ENCODE peak calls at places on chromosomes 1 and 21, in ten cellular contexts. S, X, H, R, W, O, Q, J, N and P are unnamed samples.

GRCh38 chr1:232983817-232984567 is 33.6 kb downstream of the NTPCR start:
- DNase-seq in X (no peak), W (no peak), Q (no peak), H (no peak), S (no peak), J (no peak), O (no peak), N (no peak), R (no peak), P (no peak)

GRCh38 chr1:197911172-197911856 is 5.9 kb upstream of the LHX9 start:
- DNase-seq in O (peak; percentile 57), N (peak; percentile 14), X (no peak), W (no peak), Q (no peak), R (no peak), J (peak; percentile 42), S (peak; percentile 76), H (no peak), P (no peak)

GRCh38 chr21:34567574-34567973 is 47.3 kb downstream of the RCAN1 start:
- DNase-seq in S (no peak), H (no peak), J (no peak), R (peak; percentile 71), Q (no peak), W (no peak), N (no peak), O (no peak), X (no peak), P (no peak)

GRCh38 chr1:224502459-224503160 is 68.0 kb upstream of the WDR26 start:
- DNase-seq in H (peak; percentile 68), O (no peak), J (no peak), X (no peak), S (no peak), Q (no peak), R (no peak), N (peak; percentile 59), W (no peak), P (no peak)

GRCh38 chr1:102776074-102776473 is 332.2 kb downstream of the COL11A1 start:
- DNase-seq in Q (no peak), W (no peak), S (peak; percentile 63), H (no peak), O (no peak), N (no peak), R (peak; percentile 9), X (no peak), J (no peak), P (no peak)

GRCh38 chr1:119816407-119816806 is 5.1 kb upstream of the REG4 start:
- DNase-seq in S (no peak), Q (peak; percentile 45), X (no peak), N (peak; percentile 75), R (no peak), O (no peak), W (no peak), J (no peak), H (no peak), P (no peak)

GRCh38 chr1:23166854-23167253 is 1.8 kb downstream of the LUZP1 start:
- DNase-seq in Q (no peak), J (no peak), N (peak; percentile 22), S (no peak), X (no peak), H (no peak), W (no peak), O (no peak), R (no peak), P (no peak)

GRCh38 chr1:174700775-174701174 is 253.0 kb downstream of the GPR52 start:
- DNase-seq in N (no peak), W (no peak), O (no peak), Q (no peak), H (no peak), S (no peak), X (no peak), J (no peak), R (no peak), P (no peak)

GRCh38 chr21:27070881-27071670 is 104.2 kb upstream of the ADAMTS5 start:
- DNase-seq in Q (no peak), X (no peak), J (no peak), R (no peak), O (no peak), S (no peak), H (no peak), N (no peak), W (no peak), P (no peak)

GRCh38 chr21:27077501-27077900 is 110.6 kb upstream of the ADAMTS5 start:
- DNase-seq in W (no peak), H (no peak), N (peak; percentile 59), O (no peak), R (no peak), J (no peak), X (no peak), Q (no peak), S (no peak), P (no peak)

GRCh38 chr21:27079807-27080206 is 112.9 kb upstream of the ADAMTS5 start:
- DNase-seq in S (no peak), H (no peak), X (no peak), J (no peak), O (no peak), R (no peak), N (peak; percentile 1), Q (no peak), W (no peak), P (no peak)

DNA sequence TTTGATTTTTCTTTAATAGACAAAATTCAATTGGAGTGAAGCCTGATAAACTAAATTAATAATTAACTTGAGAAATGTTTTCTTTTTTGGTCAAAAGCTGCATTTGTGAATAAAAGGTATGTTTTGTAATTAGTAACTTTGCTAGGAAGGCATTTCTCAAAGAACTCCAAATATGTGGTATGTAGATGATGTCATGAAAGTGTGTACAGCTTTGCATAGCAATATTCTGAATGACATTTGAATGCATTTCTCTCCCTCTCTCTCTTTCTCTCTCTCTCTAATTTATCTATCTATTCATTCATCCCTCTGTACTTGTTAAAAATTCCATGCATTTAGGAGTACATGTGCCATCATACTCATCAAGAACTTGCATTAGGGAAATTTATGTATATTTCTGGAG is 109.1 kb upstream of the ADAMTS5 start:
- DNase-seq in W (no peak), J (no peak), Q (no peak), N (no peak), O (no peak), X (no peak), H (no peak), S (no peak), R (no peak), P (no peak)
- H3K9me3 ChIP-seq in W (no peaks in the 10 kb centered on the region), J (no peaks in the 10 kb centered on the region), Q (no peaks in the 10 kb centered on the region), N (no peaks in the 10 kb centered on the region), O (no peaks in the 10 kb centered on the region), X (no peaks in the 10 kb centered on the region), H (no peaks in the 10 kb centered on the region), S (no peaks in the 10 kb centered on the region), R (no peaks in the 10 kb centered on the region), P (no peaks in the 10 kb centered on the region)

GRCh38 chr21:30616125-30616524 is at the start of gene KRTAP20-1:
- DNase-seq in W (no peak), N (no peak), R (no peak), S (no peak), J (no peak), X (no peak), O (no peak), Q (no peak), H (no peak), P (no peak)

GRCh38 chr21:30613836-30614235 is at the start of gene KRTAP6-1:
- DNase-seq in J (no peak), W (no peak), O (no peak), X (no peak), R (no peak), Q (no peak), S (no peak), H (no peak), N (no peak), P (no peak)

GRCh38 chr21:30612132-30612531 is 1.6 kb downstream of the KRTAP6-1 start:
- DNase-seq in W (no peak), J (no peak), X (no peak), N (no peak), H (no peak), S (no peak), O (no peak), R (no peak), Q (no peak), P (no peak)

GRCh38 chr21:30620080-30620479 is 347 bp upstream of the KRTAP20-4 start:
- DNase-seq in R (no peak), N (no peak), X (no peak), O (no peak), W (no peak), Q (no peak), S (no peak), H (no peak), J (no peak), P (no peak)

GRCh38 chr21:30615199-30615598 is 1.0 kb upstream of the KRTAP20-1 start:
- DNase-seq in Q (no peak), X (no peak), H (no peak), R (no peak), W (no peak), O (no peak), S (no peak), J (no peak), N (no peak), P (no peak)
- H3K9me3 ChIP-seq in Q (no peaks in the 10 kb centered on the region), X (peaks cover 7% of the 10 kb centered on the region), H (no peaks in the 10 kb centered on the region), R (no peaks in the 10 kb centered on the region), W (no peaks in the 10 kb centered on the region), O (no peaks in the 10 kb centered on the region), S (no peaks in the 10 kb centered on the region), J (no peaks in the 10 kb centered on the region), N (no peaks in the 10 kb centered on the region), P (peaks cover 2% of the 10 kb centered on the region)

GRCh38 chr1:152148051-152148450 is 11.0 kb downstream of the RPTN start:
- DNase-seq in X (no peak), R (no peak), H (no peak), J (no peak), S (no peak), W (no peak), O (no peak), Q (no peak), N (no peak), P (no peak)

GRCh38 chr1:152141971-152142584 is 16.9 kb downstream of the RPTN start:
- DNase-seq in H (peak; percentile 79), S (peak; percentile 36), R (no peak), W (peak; percentile 36), J (peak; percentile 36), N (peak; percentile 73), Q (peak; percentile 54), X (peak; percentile 20), O (no peak), P (peak; percentile 40)

GRCh38 chr1:152148991-152149390 is 10.0 kb downstream of the RPTN start:
- DNase-seq in N (no peak), R (no peak), S (no peak), J (no peak), Q (peak; percentile 44), X (no peak), H (no peak), O (no peak), W (no peak), P (no peak)

GRCh38 chr1:152143147-152143845 is 15.7 kb downstream of the RPTN start:
- DNase-seq in J (no peak), R (no peak), N (no peak), S (no peak), Q (no peak), W (no peak), H (no peak), O (no peak), X (no peak), P (no peak)

DNA sequence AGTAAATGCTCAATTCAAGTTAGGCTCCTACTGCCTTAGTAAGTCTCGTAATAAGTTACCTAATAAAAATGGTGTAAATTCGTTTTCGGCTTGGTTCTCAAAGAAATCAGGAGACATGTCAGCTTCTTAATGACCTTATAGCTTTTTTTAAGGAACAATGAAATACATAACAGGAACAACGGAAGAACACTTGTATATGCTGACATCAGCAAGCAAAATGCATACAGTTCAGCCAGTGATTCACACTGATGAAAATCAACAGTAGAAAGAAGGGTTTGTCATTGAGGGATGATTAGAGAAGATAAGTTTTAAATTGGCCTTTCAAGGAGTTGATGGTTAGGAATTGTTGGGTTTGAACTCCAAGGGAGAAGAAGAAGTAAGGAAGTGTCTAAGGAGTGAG is 13.2 kb downstream of the RPTN start:
- DNase-seq in S (no peak), R (no peak), H (no peak), Q (no peak), W (no peak), O (no peak), J (no peak), N (no peak), X (no peak), P (no peak)
- H3K9me3 ChIP-seq in S (peaks cover 45% of the 10 kb centered on the region), R (no peaks in the 10 kb centered on the region), H (no peaks in the 10 kb centered on the region), Q (no peaks in the 10 kb centered on the region), W (peaks cover 25% of the 10 kb centered on the region), O (peaks cover 4% of the 10 kb centered on the region), J (no peaks in the 10 kb centered on the region), N (no peaks in the 10 kb centered on the region), X (peaks cover 24% of the 10 kb centered on the region), P (peaks cover 18% of the 10 kb centered on the region)

DNA sequence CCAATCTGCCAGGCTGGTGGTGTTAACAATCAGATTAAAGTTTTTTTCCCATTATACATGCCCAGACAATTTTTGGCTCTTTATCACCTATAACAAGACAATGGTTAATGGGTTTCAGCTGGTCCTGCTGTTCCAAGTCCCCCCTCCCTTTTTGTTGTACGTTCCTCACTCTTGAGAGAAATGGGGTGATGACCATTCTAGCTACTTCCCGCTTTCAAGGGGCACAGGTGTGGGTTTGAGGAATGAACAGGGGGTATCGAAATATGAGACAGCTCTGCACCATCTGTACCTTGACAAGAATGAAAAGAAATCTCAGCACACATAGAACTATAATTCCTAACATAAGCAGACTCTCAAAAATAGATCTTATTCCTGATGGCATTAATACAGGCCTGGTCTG is 326.8 kb downstream of the PTPRU start:
- DNase-seq in J (no peak), Q (no peak), R (no peak), O (no peak), H (no peak), S (no peak), X (no peak), N (peak; percentile 14), W (no peak), P (no peak)
- H3K9me3 ChIP-seq in J (no peaks in the 10 kb centered on the region), Q (no peaks in the 10 kb centered on the region), R (no peaks in the 10 kb centered on the region), O (peaks cover 24% of the 10 kb centered on the region), H (no peaks in the 10 kb centered on the region), S (peaks cover 30% of the 10 kb centered on the region), X (peaks cover 59% of the 10 kb centered on the region), N (peaks cover 30% of the 10 kb centered on the region), W (peaks cover 53% of the 10 kb centered on the region), P (no peaks in the 10 kb centered on the region)